ENCODE peak calls at places on chromosomes 13 and 19, in eight cellular contexts. G is sigmoid colon; X is activated CD4-positive, alpha-beta T cell treated with anti-CD3 and anti-CD28 coated beads, Interleukin-2, amount 10 ng/mL, durations not matched to agents 7 days and 5 days; H is BJ; Q is nephron progenitor cell; D is GM12865; B is aorta; R is NCI-H460. K is an unnamed sample.

GRCh38 chr13:45073809-45074208 is 46.5 kb upstream of the GTF2F2 start:
- DNase-seq in G (no peak), X (no peak), H (no peak), Q (no peak), D (no peak), B (no peak), R (no peak), K (no peak)

GRCh38 chr19:15436012-15436825 is 13.5 kb downstream of the WIZ start:
- DNase-seq in G (no peak), X (no peak), H (no peak), Q (no peak), D (no peak), B (no peak), R (no peak), K (no peak)

GRCh38 chr19:11381535-11382369 is 2.4 kb downstream of the EPOR start:
- DNase-seq in G (peak; percentile 87), X (peak; percentile 77), H (no peak), Q (peak; percentile 81), D (peak; percentile 98), B (peak; percentile 91), R (no peak), K (peak; percentile 80)

GRCh38 chr13:46982856-46983582 is 86.2 kb upstream of the HTR2A start:
- DNase-seq in G (no peak), X (peak; percentile 33), H (no peak), Q (no peak), D (peak; percentile 96), B (no peak), R (no peak), K (no peak)

GRCh38 chr19:18257503-18258470 is 16.5 kb downstream of the IQCN start:
- DNase-seq in G (no peak), X (no peak), H (no peak), Q (no peak), D (no peak), B (no peak), R (no peak), K (no peak)

GRCh38 chr13:99916366-99917103 is 55.0 kb downstream of the ZIC5 start:
- DNase-seq in G (no peak), X (peak; percentile 33), H (no peak), Q (no peak), D (peak; percentile 71), B (no peak), R (peak; percentile 70), K (no peak)

GRCh38 chr13:24520733-24521132 is 8.2 kb upstream of the PARP4 start:
- DNase-seq in G (no peak), X (no peak), H (no peak), Q (no peak), D (no peak), B (no peak), R (no peak), K (no peak)

GRCh38 chr19:1250374-1251232 is 2.2 kb downstream of the MIDN start:
- DNase-seq in G (peak; percentile 93), X (peak; percentile 60), H (no peak), Q (peak; percentile 82), D (peak; percentile 78), B (no peak), R (no peak), K (peak; percentile 86)

GRCh38 chr13:98291658-98292057 is 114.6 kb upstream of the RNF113B start:
- DNase-seq in G (no peak), X (no peak), H (no peak), Q (no peak), D (no peak), B (no peak), R (no peak), K (no peak)

GRCh38 chr13:42017264-42017663 is 31.2 kb upstream of the DGKH start:
- DNase-seq in G (no peak), X (no peak), H (no peak), Q (no peak), D (no peak), B (no peak), R (no peak), K (no peak)

K was measured in upper lobe of right lung.